ENCODE peak calls at places on chromosomes 11 and 22, in five cellular contexts. W is ureter; Y is activated T-cell treated with anti-CD3 and anti-CD28 coated beads for 1 hour; J is T47D; M is stimulated activated CD4-positive, alpha-beta T cell treated with anti-CD3 and anti-CD28 coated beads, Interleukin-4, amount 100 ng/mL, for 48 hours. E is an unnamed sample.

GRCh38 chr11:116414357-116414756 is 358.4 kb downstream of the BUD13 start:
- DNase-seq in J (no peak), W (no peak), Y (no peak), M (no peak), E (no peak)

GRCh38 chr11:126497581-126498109 is 142.2 kb downstream of the ST3GAL4 start:
- DNase-seq in J (no peak), W (no peak), M (no peak), Y (no peak), E (no peak)

GRCh38 chr11:128190312-128190711 is 397.0 kb downstream of the ETS1 start:
- DNase-seq in W (no peak), Y (no peak), J (no peak), M (no peak), E (no peak)

GRCh38 chr11:64638017-64638664 is 47.1 kb downstream of the SLC22A12 start:
- DNase-seq in W (no peak), J (no peak), M (no peak), Y (no peak), E (peak; percentile 32)

GRCh38 chr11:93659841-93660240 is 1.6 kb upstream of the CEP295 start:
- DNase-seq in J (no peak), Y (no peak), M (no peak), W (no peak), E (no peak)

GRCh38 chr22:42581762-42582716 is 28.3 kb downstream of the SERHL2 start:
- DNase-seq in W (peak; percentile 82), J (peak; percentile 69), Y (peak; percentile 75), M (peak; percentile 84), E (peak; percentile 68)

GRCh38 chr11:83054904-83055380 is 16.8 kb downstream of the RAB30 start:
- DNase-seq in J (peak; percentile 74), W (no peak), Y (no peak), M (no peak), E (no peak)

GRCh38 chr22:35991168-35991567 is 37.5 kb downstream of the RBFOX2 start:
- DNase-seq in Y (no peak), M (no peak), J (no peak), W (no peak), E (no peak)

GRCh38 chr22:44305455-44305854 is 7.3 kb downstream of the SHISAL1 start:
- DNase-seq in W (no peak), J (no peak), Y (no peak), M (no peak), E (no peak)

GRCh38 chr11:2990617-2991476 is 1.3 kb downstream of the NAP1L4 start:
- DNase-seq in M (peak; percentile 46), J (no peak), Y (no peak), W (no peak), E (no peak)

GRCh38 chr11:59556115-59556882 is 45.0 kb downstream of the OR4D9 start:
- DNase-seq in Y (peak; percentile 35), M (peak; percentile 77), W (peak; percentile 55), J (peak; percentile 83), E (no peak)